ENCODE peak calls at places on chromosomes 1 and 21, in four cellular contexts. One of them, this sample, is unnamed.

GRCh38 chr1:24727490-24728214 is 17.6 kb upstream of the CLIC4 start:
- DNase-seq in RWPE2: no peak
- DNase-seq in CD8-positive, alpha-beta memory T cell: no peak
- DNase-seq in caudate nucleus: peak
- DNase-seq in this sample: peak

GRCh38 chr1:1116701-1117468 is 996 bp upstream of the C1orf159 start:
- DNase-seq in RWPE2: peak
- DNase-seq in CD8-positive, alpha-beta memory T cell: peak
- DNase-seq in caudate nucleus: no peak
- DNase-seq in this sample: no peak

GRCh38 chr1:20411196-20411980 is 74.6 kb downstream of the CAMK2N1 start:
- DNase-seq in RWPE2: peak
- DNase-seq in CD8-positive, alpha-beta memory T cell: no peak
- DNase-seq in caudate nucleus: peak
- DNase-seq in this sample: peak

GRCh38 chr1:145849356-145850165 is 4.1 kb downstream of the NUDT17 start:
- DNase-seq in RWPE2: no peak
- DNase-seq in CD8-positive, alpha-beta memory T cell: no peak
- DNase-seq in caudate nucleus: no peak
- DNase-seq in this sample: no peak

GRCh38 chr1:162612606-162613400 is 19.5 kb upstream of the DDR2 start:
- DNase-seq in RWPE2: no peak
- DNase-seq in CD8-positive, alpha-beta memory T cell: no peak
- DNase-seq in caudate nucleus: no peak
- DNase-seq in this sample: no peak

GRCh38 chr1:93345633-93346471 is at the start of gene DR1:
- DNase-seq in RWPE2: peak
- DNase-seq in CD8-positive, alpha-beta memory T cell: peak
- DNase-seq in caudate nucleus: peak
- DNase-seq in this sample: peak

GRCh38 chr1:165116732-165117131 is 239.8 kb downstream of the LMX1A start:
- DNase-seq in RWPE2: peak
- DNase-seq in CD8-positive, alpha-beta memory T cell: no peak
- DNase-seq in caudate nucleus: no peak
- DNase-seq in this sample: no peak

GRCh38 chr1:42893064-42893463 is 46.7 kb downstream of the ZNF691 start:
- DNase-seq in RWPE2: no peak
- DNase-seq in CD8-positive, alpha-beta memory T cell: no peak
- DNase-seq in caudate nucleus: no peak
- DNase-seq in this sample: no peak

GRCh38 chr1:35448344-35448801 is 108.8 kb downstream of the KIAA0319L start:
- DNase-seq in RWPE2: no peak
- DNase-seq in CD8-positive, alpha-beta memory T cell: no peak
- DNase-seq in caudate nucleus: peak
- DNase-seq in this sample: no peak

GRCh38 chr1:166822385-166822784 is 16.9 kb upstream of the POGK start:
- DNase-seq in RWPE2: no peak
- DNase-seq in CD8-positive, alpha-beta memory T cell: no peak
- DNase-seq in caudate nucleus: no peak
- DNase-seq in this sample: no peak

GRCh38 chr1:8495928-8496401 is 178.1 kb downstream of the SLC45A1 start:
- DNase-seq in RWPE2: no peak
- DNase-seq in CD8-positive, alpha-beta memory T cell: no peak
- DNase-seq in caudate nucleus: no peak
- DNase-seq in this sample: no peak

GRCh38 chr1:24971539-24971938 is 41.5 kb upstream of the RUNX3 start:
- DNase-seq in RWPE2: no peak
- DNase-seq in CD8-positive, alpha-beta memory T cell: no peak
- DNase-seq in caudate nucleus: no peak
- DNase-seq in this sample: no peak

DNA sequence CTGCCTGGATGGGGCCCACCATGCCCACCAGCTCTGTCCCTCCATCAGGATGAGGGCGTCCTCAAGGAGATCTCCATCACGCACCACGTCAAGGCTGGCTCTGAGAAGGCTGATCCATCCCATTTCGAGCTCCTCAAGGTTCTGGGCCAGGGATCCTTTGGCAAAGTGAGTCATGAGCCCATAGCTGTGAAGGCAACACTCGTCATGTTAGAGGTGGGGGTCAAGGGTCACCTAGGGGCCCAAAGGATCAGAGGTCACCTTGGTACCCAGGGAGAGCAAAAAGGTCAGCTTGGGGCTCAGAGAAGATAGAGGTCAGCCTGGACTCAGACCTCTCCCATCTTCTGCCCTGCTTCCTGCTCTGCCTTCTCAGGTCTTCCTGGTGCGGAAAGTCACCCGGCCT is 17.3 kb downstream of the RPS6KA1 start:
- DNase-seq in RWPE2: no peak
- DNase-seq in CD8-positive, alpha-beta memory T cell: no peak
- DNase-seq in caudate nucleus: no peak
- DNase-seq in this sample: no peak
- H3K27ac ChIP-seq in RWPE2: no peak
- H3K27ac ChIP-seq in CD8-positive, alpha-beta memory T cell: peak
- H3K27ac ChIP-seq in caudate nucleus: no peak
- H3K27ac ChIP-seq in this sample: no peak

GRCh38 chr1:233635765-233636502 is 22.0 kb downstream of the KCNK1 start:
- DNase-seq in RWPE2: no peak
- DNase-seq in CD8-positive, alpha-beta memory T cell: no peak
- DNase-seq in caudate nucleus: no peak
- DNase-seq in this sample: no peak

GRCh38 chr1:233638513-233638912 is 24.6 kb downstream of the KCNK1 start:
- DNase-seq in RWPE2: no peak
- DNase-seq in CD8-positive, alpha-beta memory T cell: no peak
- DNase-seq in caudate nucleus: peak
- DNase-seq in this sample: no peak

GRCh38 chr1:233641029-233641428 is 27.1 kb downstream of the KCNK1 start:
- DNase-seq in RWPE2: no peak
- DNase-seq in CD8-positive, alpha-beta memory T cell: no peak
- DNase-seq in caudate nucleus: no peak
- DNase-seq in this sample: no peak

GRCh38 chr1:233636503-233636877 is 22.6 kb downstream of the KCNK1 start:
- DNase-seq in RWPE2: no peak
- DNase-seq in CD8-positive, alpha-beta memory T cell: no peak
- DNase-seq in caudate nucleus: no peak
- DNase-seq in this sample: no peak

DNA sequence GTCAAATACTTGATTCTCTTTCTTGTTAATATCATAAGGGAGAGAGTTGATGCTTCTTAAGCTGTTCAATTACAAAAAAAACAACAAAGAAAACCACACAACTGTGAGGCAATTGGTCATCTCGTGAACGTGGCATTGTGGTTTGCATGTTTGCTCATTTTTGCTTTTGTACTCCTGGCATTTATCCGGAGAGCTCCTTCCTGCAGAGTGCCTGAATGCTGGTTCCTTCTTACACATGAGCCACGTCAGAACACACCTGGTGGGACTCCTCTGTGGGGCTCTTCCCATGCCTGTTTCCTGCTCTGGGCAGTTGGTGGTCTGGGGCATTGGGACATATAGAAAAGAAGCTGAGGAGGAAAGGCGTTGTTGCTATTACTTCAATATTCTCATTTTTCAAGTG is 25.7 kb downstream of the KCNK1 start:
- DNase-seq in RWPE2: no peak
- DNase-seq in CD8-positive, alpha-beta memory T cell: no peak
- DNase-seq in caudate nucleus: no peak
- DNase-seq in this sample: no peak
- H3K27ac ChIP-seq in RWPE2: no peak
- H3K27ac ChIP-seq in CD8-positive, alpha-beta memory T cell: no peak
- H3K27ac ChIP-seq in caudate nucleus: no peak
- H3K27ac ChIP-seq in this sample: no peak

DNA sequence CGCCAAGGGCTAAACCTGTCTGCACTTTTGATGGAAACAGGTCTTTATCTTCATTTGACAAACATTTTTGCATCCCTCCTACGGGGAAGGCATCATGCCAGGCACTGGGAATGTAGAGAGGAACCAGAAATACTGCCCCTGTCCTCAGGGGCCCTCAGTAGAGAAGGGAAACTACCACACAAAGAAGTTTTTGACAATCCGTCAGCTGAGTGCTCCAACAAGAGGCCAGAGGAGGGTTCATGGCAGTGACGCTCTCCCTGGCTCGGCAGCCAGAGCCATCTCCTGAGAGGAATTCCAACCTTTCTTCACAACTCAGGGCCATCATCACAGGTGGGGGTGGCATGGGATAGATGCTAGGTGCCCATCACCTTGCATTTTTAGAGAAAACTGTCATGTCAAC is 154.1 kb downstream of the HIVEP3 start:
- DNase-seq in RWPE2: no peak
- DNase-seq in CD8-positive, alpha-beta memory T cell: no peak
- DNase-seq in caudate nucleus: no peak
- DNase-seq in this sample: no peak
- H3K27ac ChIP-seq in RWPE2: no peak
- H3K27ac ChIP-seq in CD8-positive, alpha-beta memory T cell: no peak
- H3K27ac ChIP-seq in caudate nucleus: no peak
- H3K27ac ChIP-seq in this sample: peak

GRCh38 chr21:46459356-46460112 is 843 bp downstream of the DIP2A start:
- DNase-seq in RWPE2: no peak
- DNase-seq in CD8-positive, alpha-beta memory T cell: no peak
- DNase-seq in caudate nucleus: no peak
- DNase-seq in this sample: no peak

GRCh38 chr21:46458315-46459023 is at the start of gene DIP2A:
- DNase-seq in RWPE2: peak
- DNase-seq in CD8-positive, alpha-beta memory T cell: peak
- DNase-seq in caudate nucleus: peak
- DNase-seq in this sample: peak

GRCh38 chr21:46456750-46457149 is 1.9 kb upstream of the DIP2A start:
- DNase-seq in RWPE2: no peak
- DNase-seq in CD8-positive, alpha-beta memory T cell: no peak
- DNase-seq in caudate nucleus: no peak
- DNase-seq in this sample: no peak

GRCh38 chr21:46457801-46458314 is 833 bp upstream of the DIP2A start:
- DNase-seq in RWPE2: no peak
- DNase-seq in CD8-positive, alpha-beta memory T cell: peak
- DNase-seq in caudate nucleus: peak
- DNase-seq in this sample: no peak

GRCh38 chr21:46459024-46459355 is 299 bp downstream of the DIP2A start:
- DNase-seq in RWPE2: no peak
- DNase-seq in CD8-positive, alpha-beta memory T cell: no peak
- DNase-seq in caudate nucleus: no peak
- DNase-seq in this sample: no peak
- H3K27ac ChIP-seq in RWPE2: peak
- H3K27ac ChIP-seq in CD8-positive, alpha-beta memory T cell: peak
- H3K27ac ChIP-seq in caudate nucleus: peak
- H3K27ac ChIP-seq in this sample: peak

GRCh38 chr1:70210820-70211219 is 5.4 kb upstream of the LRRC40 start:
- DNase-seq in RWPE2: no peak
- DNase-seq in CD8-positive, alpha-beta memory T cell: no peak
- DNase-seq in caudate nucleus: no peak
- DNase-seq in this sample: no peak

GRCh38 chr1:70205076-70205436 is 323 bp downstream of the LRRC40 start:
- DNase-seq in RWPE2: no peak
- DNase-seq in CD8-positive, alpha-beta memory T cell: no peak
- DNase-seq in caudate nucleus: no peak
- DNase-seq in this sample: no peak

GRCh38 chr1:70207492-70207891 is 2.1 kb upstream of the LRRC40 start:
- DNase-seq in RWPE2: no peak
- DNase-seq in CD8-positive, alpha-beta memory T cell: no peak
- DNase-seq in caudate nucleus: no peak
- DNase-seq in this sample: no peak

GRCh38 chr1:70205437-70206118 is at the start of gene LRRC40:
- DNase-seq in RWPE2: peak
- DNase-seq in CD8-positive, alpha-beta memory T cell: peak
- DNase-seq in caudate nucleus: peak
- DNase-seq in this sample: peak

GRCh38 chr1:70208292-70208691 is 2.9 kb upstream of the LRRC40 start:
- DNase-seq in RWPE2: no peak
- DNase-seq in CD8-positive, alpha-beta memory T cell: no peak
- DNase-seq in caudate nucleus: no peak
- DNase-seq in this sample: no peak
- H3K27ac ChIP-seq in RWPE2: no peak
- H3K27ac ChIP-seq in CD8-positive, alpha-beta memory T cell: no peak
- H3K27ac ChIP-seq in caudate nucleus: no peak
- H3K27ac ChIP-seq in this sample: no peak

GRCh38 chr1:209412566-209412965 is 170.9 kb upstream of the CAMK1G start:
- DNase-seq in RWPE2: no peak
- DNase-seq in CD8-positive, alpha-beta memory T cell: no peak
- DNase-seq in caudate nucleus: no peak
- DNase-seq in this sample: no peak

GRCh38 chr1:209409786-209410185 is 173.7 kb upstream of the CAMK1G start:
- DNase-seq in RWPE2: no peak
- DNase-seq in CD8-positive, alpha-beta memory T cell: no peak
- DNase-seq in caudate nucleus: no peak
- DNase-seq in this sample: no peak

GRCh38 chr1:209411491-209411929 is 172.0 kb upstream of the CAMK1G start:
- DNase-seq in RWPE2: no peak
- DNase-seq in CD8-positive, alpha-beta memory T cell: no peak
- DNase-seq in caudate nucleus: peak
- DNase-seq in this sample: no peak

GRCh38 chr1:209413062-209413461 is 170.5 kb upstream of the CAMK1G start:
- DNase-seq in RWPE2: no peak
- DNase-seq in CD8-positive, alpha-beta memory T cell: no peak
- DNase-seq in caudate nucleus: no peak
- DNase-seq in this sample: no peak

DNA sequence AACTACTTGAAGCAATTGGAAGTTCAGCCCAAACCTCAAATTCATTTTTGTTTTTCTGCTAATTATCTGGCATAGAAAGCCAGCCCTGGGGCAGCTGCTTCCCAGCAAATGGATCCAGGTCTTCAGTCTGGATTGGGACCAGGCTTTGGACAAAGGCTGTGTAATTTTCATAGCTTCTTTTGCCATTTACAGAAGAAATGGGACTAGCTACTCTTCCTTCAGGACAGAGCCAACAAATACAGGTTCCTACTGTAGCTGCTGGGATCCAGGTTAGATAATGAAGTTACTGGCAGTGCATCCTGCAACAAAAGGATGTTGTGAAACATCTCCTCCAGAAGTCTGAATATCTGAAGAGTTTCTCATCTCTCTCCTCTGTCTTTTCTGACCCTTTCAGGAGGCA is 171.5 kb upstream of the CAMK1G start:
- DNase-seq in RWPE2: no peak
- DNase-seq in CD8-positive, alpha-beta memory T cell: no peak
- DNase-seq in caudate nucleus: no peak
- DNase-seq in this sample: no peak
- H3K27ac ChIP-seq in RWPE2: peak
- H3K27ac ChIP-seq in CD8-positive, alpha-beta memory T cell: no peak
- H3K27ac ChIP-seq in caudate nucleus: peak
- H3K27ac ChIP-seq in this sample: peak

This sample was measured in substantia nigra.